ENCODE peak calls at places on chromosomes 5 and 9, in ten cellular contexts. Z, V, S, F, J, E, I, U, T and H are unnamed samples. For H4K20me1, the result is how much of the 10 kb centered on the place peaks cover.

GRCh38 chr5:56155085-56155484 is 78.0 kb downstream of the ANKRD55 start:
- DNase-seq in F (no peak), U (peak), J (peak), S (no peak), V (no peak), E (no peak), T (no peak), Z (no peak), I (no peak), H (no peak)

GRCh38 chr5:143775258-143775657 is 36.7 kb upstream of the HMHB1 start:
- DNase-seq in T (peak), J (no peak), E (no peak), V (no peak), F (peak), Z (no peak), S (peak), U (peak), I (no peak), H (peak)

GRCh38 chr5:85096426-85096825 is 711.7 kb upstream of the EDIL3 start:
- DNase-seq in Z (no peak), I (no peak), U (no peak), V (no peak), E (no peak), J (no peak), S (no peak), F (peak), T (no peak), H (no peak)

GRCh38 chr5:171310816-171311697 is 2.0 kb downstream of the TLX3 start:
- DNase-seq in U (peak), S (peak), E (no peak), I (no peak), V (peak), J (peak), Z (no peak), T (peak), F (no peak), H (no peak)

GRCh38 chr5:140140435-140140834 is 14.7 kb downstream of the IGIP start:
- DNase-seq in I (no peak), U (no peak), Z (no peak), T (no peak), S (no peak), J (no peak), F (no peak), E (no peak), V (no peak), H (no peak)

GRCh38 chr5:141757402-141757801 is 75.4 kb upstream of the ARAP3 start:
- DNase-seq in Z (peak), J (peak), F (no peak), V (peak), T (peak), U (peak), E (no peak), I (no peak), S (peak), H (no peak)

GRCh38 chr9:91187311-91187964 is 174.3 kb downstream of the AUH start:
- DNase-seq in U (no peak), I (no peak), J (no peak), Z (no peak), F (no peak), V (no peak), S (no peak), T (no peak), E (no peak), H (no peak)

GRCh38 chr9:77507212-77507961 is 140.7 kb downstream of the GNA14 start:
- DNase-seq in Z (no peak), T (no peak), E (no peak), V (no peak), S (no peak), I (no peak), J (no peak), U (peak), F (peak), H (no peak)

GRCh38 chr9:98374385-98375051 is 119.1 kb upstream of the TBC1D2 start:
- DNase-seq in J (peak), E (peak), S (peak), I (no peak), F (peak), V (no peak), U (peak), Z (no peak), T (peak), H (no peak)

GRCh38 chr9:13847270-13847669 is 466.7 kb downstream of the NFIB start:
- DNase-seq in E (no peak), F (peak), V (no peak), T (no peak), I (no peak), S (peak), U (no peak), Z (no peak), J (no peak), H (no peak)

GRCh38 chr5:42108468-42108867 is 183.4 kb downstream of the FBXO4 start:
- DNase-seq in U (no peak), I (no peak), V (no peak), S (no peak), F (no peak), J (no peak), T (peak), Z (no peak), E (peak), H (no peak)

GRCh38 chr5:39100851-39101396 is 26.7 kb upstream of the RICTOR start:
- DNase-seq in V (no peak), S (peak), U (peak), I (no peak), E (peak), Z (no peak), F (peak), J (peak), T (peak), H (no peak)

GRCh38 chr5:66561366-66561990 is 34.7 kb upstream of the MAST4 start:
- DNase-seq in E (no peak), S (no peak), J (no peak), Z (no peak), V (no peak), T (no peak), F (no peak), I (no peak), U (no peak), H (no peak)

GRCh38 chr5:15821506-15821905 is 321.5 kb downstream of the FBXL7 start:
- DNase-seq in E (no peak), U (peak), I (no peak), V (no peak), S (peak), Z (no peak), F (peak), T (no peak), J (no peak), H (no peak)

GRCh38 chr5:17005087-17005828 is 69.2 kb upstream of the MYO10 start:
- DNase-seq in S (no peak), U (no peak), J (no peak), I (no peak), E (no peak), Z (no peak), V (peak), T (no peak), F (no peak), H (no peak)

GRCh38 chr9:133880851-133881634 is 111.1 kb downstream of the VAV2 start:
- DNase-seq in U (no peak), I (no peak), S (no peak), Z (peak), F (peak), E (no peak), T (no peak), V (no peak), J (peak), H (no peak)

GRCh38 chr9:95778957-95779356 is 96.5 kb upstream of the ERCC6L2 start:
- DNase-seq in E (no peak), I (no peak), T (no peak), F (peak), J (no peak), Z (no peak), U (peak), V (no peak), S (peak), H (no peak)

GRCh38 chr5:61051267-61051666 is 106.3 kb downstream of the NDUFAF2 start:
- DNase-seq in T (peak), I (no peak), V (no peak), F (peak), E (peak), S (peak), U (peak), J (no peak), Z (no peak), H (no peak)

GRCh38 chr5:90983148-90983547 is 400.0 kb downstream of the ARRDC3 start:
- DNase-seq in V (no peak), F (peak), T (peak), Z (peak), J (peak), E (peak), I (no peak), S (peak), U (peak), H (no peak)

GRCh38 chr5:34598177-34598794 is 57.8 kb upstream of the RAI14 start:
- DNase-seq in F (peak), I (no peak), U (peak), E (no peak), V (no peak), T (peak), S (peak), Z (no peak), J (peak), H (no peak)

GRCh38 chr5:176596689-176597416 is 13.1 kb downstream of the GPRIN1 start:
- DNase-seq in Z (no peak), F (no peak), I (peak), S (peak), E (no peak), U (peak), V (peak), J (no peak), T (no peak), H (no peak)

GRCh38 chr5:140608730-140609520 is 24.1 kb downstream of the CD14 start:
- DNase-seq in J (no peak), V (no peak), S (peak), T (peak), U (no peak), E (no peak), I (no peak), Z (no peak), F (no peak), H (no peak)

GRCh38 chr9:133921866-133922265 is 70.3 kb downstream of the VAV2 start:
- DNase-seq in I (no peak), U (no peak), F (no peak), E (no peak), V (no peak), S (no peak), Z (no peak), J (no peak), T (no peak), H (no peak)

GRCh38 chr5:144951001-144951400 is 780.3 kb downstream of the KCTD16 start:
- DNase-seq in S (no peak), Z (no peak), V (no peak), E (no peak), I (no peak), T (no peak), F (no peak), U (no peak), J (no peak), H (no peak)

GRCh38 chr5:97750576-97750975 is 567.5 kb upstream of the RIOK2 start:
- DNase-seq in Z (no peak), I (no peak), E (no peak), V (no peak), J (no peak), S (no peak), F (no peak), U (peak), T (no peak), H (no peak)

GRCh38 chr9:126312584-126313551 is 13.8 kb upstream of the MVB12B start:
- DNase-seq in V (no peak), I (no peak), Z (no peak), J (no peak), U (no peak), E (peak), F (no peak), S (no peak), T (no peak), H (no peak)

GRCh38 chr9:108535526-108535925 is 320.3 kb downstream of the ACTL7B start:
- DNase-seq in S (no peak), T (no peak), J (no peak), E (peak), V (peak), U (peak), F (no peak), I (peak), Z (peak), H (peak)

GRCh38 chr5:81359108-81359507 is 34.8 kb downstream of the ACOT12 start:
- DNase-seq in T (no peak), U (no peak), J (no peak), I (no peak), S (no peak), F (no peak), V (peak), E (no peak), Z (no peak), H (no peak)

DNA sequence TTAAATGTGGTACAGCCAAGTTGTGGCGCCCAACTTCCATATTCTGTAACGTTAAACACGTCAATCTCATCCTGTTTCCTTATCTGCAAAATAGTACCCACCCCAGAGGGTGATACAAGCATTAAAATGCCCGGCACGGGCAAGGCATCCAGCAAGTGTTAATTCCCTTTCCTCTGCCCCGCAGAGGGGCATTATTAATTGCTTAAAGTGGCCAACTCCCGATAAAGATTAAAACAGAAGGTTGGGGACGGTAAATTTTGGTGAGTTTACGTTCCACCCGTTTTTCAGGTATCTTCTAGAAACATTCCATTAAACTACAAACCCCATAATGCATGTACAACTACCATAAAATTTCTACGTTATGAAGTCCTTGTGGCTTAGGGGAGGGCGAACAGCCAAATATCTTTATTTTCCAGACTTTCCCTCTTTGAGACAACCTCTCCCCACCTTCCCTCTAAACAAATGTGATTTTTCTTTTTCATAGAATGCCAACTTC is 1.3 kb upstream of the GPBP1 start:
- DNase-seq in U (peak), T (peak), I (peak), V (peak), E (no peak), Z (peak), F (no peak), J (peak), S (peak), H (peak)
- H3K4me3 ChIP-seq in U (peak), T (peak), I (peak), V (peak), E (peak), Z (peak), F (peak), J (peak), S (peak), H (peak)

GRCh38 chr5:10539685-10539998 is 24.2 kb upstream of the ANKRD33B start:
- DNase-seq in T (no peak), S (peak), E (no peak), F (peak), Z (no peak), V (no peak), J (no peak), U (no peak), I (no peak), H (no peak)

GRCh38 chr5:10540036-10540544 is 23.8 kb upstream of the ANKRD33B start:
- DNase-seq in J (no peak), Z (no peak), S (no peak), E (no peak), V (no peak), T (no peak), U (no peak), I (no peak), F (no peak), H (no peak)

GRCh38 chr5:10538103-10538788 is 25.6 kb upstream of the ANKRD33B start:
- DNase-seq in I (no peak), U (no peak), Z (no peak), S (peak), T (no peak), E (no peak), F (no peak), V (no peak), J (no peak), H (no peak)

GRCh38 chr5:10537614-10538013 is 26.3 kb upstream of the ANKRD33B start:
- DNase-seq in U (no peak), I (no peak), V (no peak), E (no peak), F (no peak), S (no peak), Z (no peak), J (no peak), T (no peak), H (no peak)

DNA sequence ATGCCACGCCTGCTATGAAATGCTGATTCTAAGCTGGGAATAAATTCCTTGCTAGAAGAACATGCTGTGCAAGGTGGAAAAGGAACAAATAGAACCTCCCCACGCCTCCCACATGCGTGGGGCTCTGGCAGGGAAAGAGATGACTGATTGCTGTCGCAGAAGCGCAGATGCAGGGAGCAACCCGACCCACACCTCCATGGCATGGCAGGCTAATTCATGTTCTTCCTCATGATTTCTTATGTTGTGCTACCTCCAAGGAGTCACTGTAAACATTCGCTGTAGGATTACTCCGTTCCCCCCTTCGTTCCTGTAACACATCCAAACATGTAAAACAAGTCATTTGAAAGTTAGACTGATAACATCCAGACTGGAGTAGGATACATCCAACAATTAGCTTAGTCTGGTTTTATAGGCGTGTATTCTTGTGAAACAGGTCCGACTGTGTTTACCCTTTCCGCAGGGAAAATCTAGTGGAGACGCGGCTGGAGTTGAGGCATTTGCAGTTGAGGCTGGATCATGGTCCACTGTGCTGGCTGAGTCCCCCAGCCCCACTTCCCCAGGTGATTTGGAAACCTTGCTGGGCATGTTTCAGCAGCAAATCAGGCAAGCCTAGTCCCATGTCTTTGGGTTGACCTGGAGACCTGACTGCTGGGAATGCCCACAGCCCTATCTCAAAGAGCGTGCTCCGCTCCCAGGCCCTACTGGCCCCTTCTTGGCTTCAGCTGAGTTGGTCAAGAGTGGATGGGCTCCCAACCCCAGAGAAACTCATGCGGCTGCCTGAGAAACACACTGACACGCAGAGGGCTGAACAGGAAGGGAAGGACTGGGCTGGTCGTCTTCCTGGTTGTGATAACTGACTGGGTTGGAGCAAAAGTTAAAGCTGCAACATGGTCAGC is 24.8 kb upstream of the ANKRD33B start:
- DNase-seq in I (no peak), E (no peak), S (no peak), F (no peak), T (no peak), J (no peak), U (no peak), Z (no peak), V (no peak), H (no peak)
- H3K27ac ChIP-seq in I (no peak), E (no peak), S (no peak), F (no peak), T (no peak), J (no peak), U (no peak), Z (no peak), V (no peak), H (no peak)

GRCh38 chr9:137836831-137837241 is 40.7 kb upstream of the CACNA1B start:
- DNase-seq in J (no peak), S (no peak), Z (no peak), U (no peak), I (no peak), T (no peak), E (no peak), F (no peak), V (peak), H (no peak)

GRCh38 chr9:137832830-137833590 is 44.6 kb upstream of the CACNA1B start:
- DNase-seq in Z (no peak), T (no peak), F (no peak), I (no peak), U (no peak), E (no peak), S (no peak), V (no peak), J (no peak), H (no peak)

GRCh38 chr9:137836151-137836830 is 41.3 kb upstream of the CACNA1B start:
- DNase-seq in Z (no peak), T (no peak), U (no peak), V (no peak), F (no peak), E (no peak), I (no peak), S (no peak), J (no peak), H (no peak)

GRCh38 chr9:137833721-137834613 is 43.6 kb upstream of the CACNA1B start:
- DNase-seq in U (no peak), T (no peak), Z (no peak), J (no peak), V (no peak), S (no peak), I (no peak), F (no peak), E (no peak), H (no peak)

DNA sequence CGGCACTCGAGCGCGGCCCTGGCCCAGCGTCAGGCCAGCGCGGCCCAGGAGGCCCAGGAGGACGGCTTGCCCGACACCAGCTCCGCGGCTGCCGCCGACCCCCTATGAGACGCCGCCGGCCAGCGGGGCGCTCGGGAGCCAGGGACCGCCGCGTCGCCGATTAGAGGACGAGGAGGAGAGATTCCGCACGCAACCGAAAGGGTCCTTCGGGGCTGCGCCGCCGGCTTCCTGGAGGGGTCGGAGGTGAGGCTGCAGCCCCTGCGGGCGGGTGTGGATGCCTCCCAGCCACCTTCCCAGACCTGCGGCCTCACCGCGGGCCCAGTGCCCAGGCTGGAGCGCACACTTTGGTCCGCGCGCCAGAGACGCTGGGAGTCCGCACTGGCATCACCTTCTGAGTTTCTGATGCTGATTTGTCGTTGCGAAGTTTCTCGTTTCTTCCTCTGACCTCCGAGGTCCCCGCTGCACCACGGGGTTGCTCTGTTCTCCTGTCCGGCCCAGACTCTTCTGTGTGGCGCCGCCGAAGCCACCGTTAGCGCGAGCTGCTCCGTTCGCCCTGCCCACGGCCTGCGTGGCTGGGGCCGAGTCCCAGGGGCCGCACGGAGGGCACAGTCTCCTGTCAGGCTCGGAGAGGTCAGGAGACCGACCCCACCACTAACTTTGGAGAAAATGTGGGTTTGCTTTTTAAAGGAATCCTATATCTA is 42.6 kb upstream of the CACNA1B start:
- DNase-seq in S (no peak), Z (no peak), U (no peak), V (no peak), E (no peak), I (no peak), F (no peak), T (no peak), J (no peak), H (no peak)
- H4K20me1 ChIP-seq in S (under half), Z (under half), U (under half), V (under half), E (under half), I (under half), F (under half), T (under half), J (under half), H (under half)

GRCh38 chr5:116830079-116830478 is 255.5 kb upstream of the SEMA6A start:
- DNase-seq in U (no peak), F (no peak), V (no peak), I (no peak), J (no peak), Z (no peak), S (no peak), T (no peak), E (no peak), H (no peak)
- H3K4me3 ChIP-seq in U (no peak), F (no peak), V (no peak), I (no peak), J (no peak), Z (no peak), S (no peak), T (no peak), E (no peak), H (no peak)

DNA sequence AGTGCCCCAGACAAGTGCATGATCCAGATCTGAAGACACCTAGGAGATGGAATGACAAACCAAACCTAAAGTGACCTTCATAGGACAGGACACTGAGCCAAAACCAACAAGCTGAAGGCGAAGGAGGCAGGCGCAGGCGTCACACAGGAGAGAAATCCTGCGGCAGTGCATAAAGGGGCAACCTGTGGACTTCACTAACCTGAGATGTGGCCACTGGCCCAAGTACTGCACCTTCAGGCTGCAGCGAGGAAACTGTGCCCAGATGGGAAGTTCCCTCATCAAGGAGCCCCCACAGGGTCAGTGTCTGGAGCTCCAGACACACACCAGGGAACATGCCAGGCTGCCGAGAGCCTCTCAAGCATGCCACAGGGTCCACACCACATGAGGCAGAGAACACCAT is 3.7 kb downstream of the IPPK start:
- DNase-seq in F (no peak), U (no peak), S (no peak), T (no peak), V (no peak), Z (no peak), J (no peak), I (no peak), E (no peak), H (no peak)
- H3K27ac ChIP-seq in F (no peak), U (no peak), S (no peak), T (no peak), V (no peak), Z (no peak), J (no peak), I (no peak), E (no peak), H (no peak)